ENCODE peak calls at places on chromosomes 5 and 9, in nine cellular contexts. P is thyroid gland; L is tibial artery; C is HEK293T; N is spleen; S is HTR-8/SVneo; F is CD4-positive, alpha-beta memory T cell; M is Right ventricle myocardium inferior; I is cardiac muscle cell. E is an unnamed sample.
A peak's percentile ranks its signal among the peaks of the same experiment; 100 is the strongest.

GRCh38 chr5:133527311-133527710 is 85.0 kb downstream of the FSTL4 start:
- DNase-seq in P (no peak), L (no peak), M (no peak), I (no peak), C (no peak), N (no peak), F (no peak), S (no peak), E (no peak)

GRCh38 chr9:110255064-110255416 is 1.3 kb downstream of the TXN start:
- DNase-seq in N (peak; percentile 82), P (peak; percentile 13), S (no peak), I (peak; percentile 26), M (no peak), L (no peak), C (peak; percentile 15), F (no peak), E (peak; percentile 30)

GRCh38 chr9:23769307-23769935 is 56.6 kb downstream of the ELAVL2 start:
- DNase-seq in N (no peak), F (no peak), M (no peak), P (no peak), C (no peak), I (no peak), S (peak; percentile 25), L (no peak), E (no peak)

GRCh38 chr5:127019928-127020327 is 10.4 kb downstream of the MARCHF3 start:
- DNase-seq in S (no peak), C (no peak), L (no peak), I (no peak), M (no peak), P (no peak), N (no peak), F (no peak), E (no peak)

GRCh38 chr9:137046094-137046787 is at the start of gene NPDC1:
- DNase-seq in S (peak; percentile 81), M (peak; percentile 88), L (peak; percentile 80), I (peak; percentile 94), F (peak; percentile 79), P (peak; percentile 86), C (peak; percentile 93), N (peak; percentile 93), E (peak; percentile 76)

GRCh38 chr5:9456435-9457042 is 89.3 kb downstream of the SEMA5A start:
- DNase-seq in M (no peak), I (no peak), S (no peak), F (no peak), C (no peak), N (no peak), L (no peak), P (no peak), E (no peak)

GRCh38 chr5:1322955-1323802 is 21.7 kb downstream of the CLPTM1L start:
- DNase-seq in M (no peak), I (no peak), S (no peak), C (no peak), N (peak; percentile 69), L (peak; percentile 37), P (no peak), F (peak; percentile 32), E (no peak)

GRCh38 chr9:68480807-68481206 is 59.9 kb downstream of the TMEM252 start:
- DNase-seq in P (no peak), S (no peak), M (no peak), C (no peak), I (no peak), L (no peak), N (no peak), F (no peak), E (no peak)

GRCh38 chr5:107402881-107403280 is 267.9 kb downstream of the EFNA5 start:
- DNase-seq in I (no peak), C (peak; percentile 61), L (no peak), N (no peak), P (no peak), F (no peak), M (no peak), S (no peak), E (no peak)

GRCh38 chr9:131601683-131602181 is 56.4 kb downstream of the PRRT1B start:
- DNase-seq in L (no peak), P (no peak), C (no peak), N (no peak), I (no peak), M (no peak), S (no peak), F (no peak), E (no peak)

GRCh38 chr9:132647355-132647754 is 22.4 kb downstream of the DDX31 start:
- DNase-seq in S (peak; percentile 73), N (no peak), I (no peak), F (no peak), P (no peak), L (no peak), M (no peak), C (no peak), E (no peak)

GRCh38 chr5:163696270-163696887 is 191.0 kb downstream of the MAT2B start:
- DNase-seq in L (no peak), N (no peak), M (no peak), F (no peak), C (peak; percentile 61), I (peak; percentile 83), S (peak; percentile 60), P (peak; percentile 31), E (no peak)

GRCh38 chr9:130172858-130173461 is 756 bp downstream of the NCS1 start:
- DNase-seq in N (no peak), C (peak; percentile 38), P (peak; percentile 53), L (peak; percentile 83), M (no peak), S (no peak), F (peak; percentile 65), I (peak; percentile 40), E (peak; percentile 7)

GRCh38 chr9:75142208-75142607 is 53.9 kb downstream of the OSTF1 start:
- DNase-seq in S (no peak), L (no peak), F (no peak), I (no peak), N (no peak), P (no peak), C (no peak), M (no peak), E (peak; percentile 49)

GRCh38 chr5:153153086-153153485 is 337.4 kb upstream of the GRIA1 start:
- DNase-seq in S (no peak), N (no peak), C (no peak), L (no peak), F (no peak), I (no peak), P (no peak), M (no peak), E (no peak)

GRCh38 chr5:132429451-132430440 is 60.2 kb downstream of the SLC22A5 start:
- DNase-seq in I (no peak), P (no peak), L (no peak), N (no peak), F (no peak), C (no peak), M (no peak), S (no peak), E (no peak)

GRCh38 chr5:107388111-107388861 is 282.5 kb downstream of the EFNA5 start:
- DNase-seq in S (peak; percentile 14), L (no peak), N (no peak), M (no peak), C (no peak), F (no peak), I (no peak), P (no peak), E (peak; percentile 38)